ENCODE peak calls at places on chromosomes 1 and 21, in nine cellular contexts. R is Peyer's patch, N is psoas muscle, I is AG04450, U is colonic mucosa, K is mammary epithelial cell, G is esophagus squamous epithelium, C is PC-9, Y is neural progenitor cell. W is an unnamed sample.

GRCh38 chr1:90174246-90174645 is 179.3 kb downstream of the ZNF326 start:
- DNase-seq in R (no peak), C (no peak), U (no peak), Y (no peak), I (no peak), N (no peak), K (no peak), G (no peak), W (no peak)

GRCh38 chr21:46157987-46158451 is 2.6 kb upstream of the FTCD start:
- DNase-seq in N (no peak), C (no peak), I (no peak), R (no peak), K (no peak), Y (no peak), U (no peak), G (no peak), W (no peak)

GRCh38 chr1:13564073-13564472 is 19.6 kb upstream of the PDPN start:
- DNase-seq in K (no peak), Y (no peak), U (no peak), C (no peak), G (no peak), N (no peak), R (no peak), I (no peak), W (no peak)

GRCh38 chr1:209686319-209686718 is 11.1 kb downstream of the G0S2 start:
- DNase-seq in K (no peak), C (no peak), U (no peak), Y (no peak), R (no peak), N (no peak), I (no peak), G (no peak), W (no peak)

GRCh38 chr1:245585252-245585959 is 430.6 kb downstream of the KIF26B start:
- DNase-seq in I (peak; percentile 16), R (no peak), G (no peak), N (no peak), K (peak; percentile 82), Y (no peak), U (no peak), C (no peak), W (no peak)

GRCh38 chr1:150259758-150260669 is 2.4 kb downstream of the CA14 start:
- DNase-seq in K (peak; percentile 56), I (no peak), N (no peak), U (peak; percentile 80), C (peak; percentile 95), Y (peak; percentile 90), R (no peak), G (no peak), W (no peak)

GRCh38 chr1:154497026-154497806 is 4.8 kb upstream of the TDRD10 start:
- DNase-seq in U (no peak), K (no peak), R (peak; percentile 62), Y (no peak), I (no peak), C (no peak), N (no peak), G (no peak), W (peak; percentile 37)

GRCh38 chr1:34231441-34231840 is 54.7 kb downstream of the C1orf94 start:
- DNase-seq in R (no peak), N (no peak), I (no peak), G (no peak), Y (no peak), U (no peak), K (no peak), C (no peak), W (no peak)

DNA sequence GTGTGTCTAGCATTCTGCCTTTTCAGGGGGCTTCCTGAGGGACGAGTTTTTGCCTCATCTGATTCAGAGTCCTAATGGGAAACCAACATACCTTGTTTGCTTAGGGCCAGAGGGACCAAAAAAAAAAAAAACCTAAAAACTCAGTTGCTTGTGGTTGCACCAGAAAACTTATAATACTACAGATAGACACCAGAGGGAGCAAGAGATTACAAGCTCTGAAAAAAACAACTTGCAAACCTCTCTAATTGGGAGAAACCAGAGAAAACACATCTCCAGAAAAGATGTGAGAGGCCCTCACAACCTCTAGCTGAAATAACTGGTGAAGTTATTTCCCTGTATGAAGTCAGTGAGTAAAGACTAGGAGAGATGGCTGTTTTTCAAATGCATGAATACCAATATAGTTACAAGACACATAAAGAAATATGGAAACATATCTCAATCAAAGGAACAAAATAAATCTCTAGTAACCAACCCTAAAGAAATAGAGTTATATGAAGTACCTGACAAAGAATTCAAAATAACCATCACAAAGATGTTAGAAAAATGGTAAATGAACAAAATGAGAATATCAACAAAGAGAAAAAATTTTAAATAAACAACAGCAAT is 233.7 kb upstream of the NFIA start:
- DNase-seq in G (no peak), K (peak; percentile 20), Y (peak; percentile 58), R (no peak), N (no peak), U (no peak), C (peak; percentile 8), I (no peak), W (no peak)
- TF ChIP-seq CTCF in G (peak; percentile 9), K (peak; percentile 45), Y (peak; percentile 73), R (peak; percentile 55), N (peak; percentile 58), U (peak; percentile 40), C (peak; percentile 87), I (peak; percentile 63), W (peak; percentile 15)

GRCh38 chr1:8428441-8428840 is 110.5 kb downstream of the SLC45A1 start:
- DNase-seq in K (no peak), R (no peak), G (no peak), N (no peak), C (no peak), U (no peak), I (no peak), Y (no peak), W (no peak)

GRCh38 chr1:8429549-8430105 is 111.7 kb downstream of the SLC45A1 start:
- DNase-seq in K (no peak), C (no peak), I (no peak), N (no peak), Y (no peak), G (no peak), R (no peak), U (no peak), W (no peak)

GRCh38 chr1:8431779-8432178 is 113.9 kb downstream of the SLC45A1 start:
- DNase-seq in I (no peak), G (no peak), C (no peak), N (no peak), U (no peak), K (no peak), Y (no peak), R (no peak), W (no peak)

GRCh38 chr1:8430476-8430875 is 112.6 kb downstream of the SLC45A1 start:
- DNase-seq in U (no peak), Y (no peak), I (no peak), C (no peak), G (no peak), R (no peak), N (no peak), K (no peak), W (no peak)

DNA sequence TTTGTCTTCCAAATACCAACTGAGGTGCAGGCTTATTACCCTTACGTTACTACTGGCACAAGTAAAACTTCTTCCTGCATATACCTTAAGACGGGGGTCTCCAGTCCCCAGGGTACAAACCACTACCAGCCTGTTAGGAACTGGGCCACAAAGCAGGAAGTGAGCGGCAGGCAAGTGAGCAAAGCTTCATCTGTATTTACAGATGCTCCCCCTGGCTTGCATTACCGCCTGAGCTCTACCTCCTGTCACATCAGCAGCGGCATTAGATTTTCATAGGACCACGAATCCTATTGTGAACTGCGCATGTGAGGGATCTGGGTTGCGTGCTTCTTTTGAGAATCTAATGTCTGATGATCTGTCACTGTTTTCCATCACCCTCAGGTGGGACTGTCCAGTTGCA is 113.1 kb downstream of the SLC45A1 start:
- DNase-seq in G (no peak), C (no peak), K (no peak), Y (no peak), N (no peak), I (no peak), R (peak; percentile 59), U (no peak), W (no peak)
- TF ChIP-seq CTCF in G (no peak), C (no peak), K (no peak), Y (peak; percentile 8), N (no peak), I (no peak), R (no peak), U (no peak), W (no peak)

GRCh38 chr1:61953076-61953789 is 211.0 kb downstream of the PATJ start:
- DNase-seq in K (no peak), Y (no peak), I (no peak), G (no peak), C (no peak), N (no peak), U (no peak), R (no peak), W (no peak)

GRCh38 chr1:61952675-61953074 is 210.4 kb downstream of the PATJ start:
- DNase-seq in R (no peak), C (no peak), G (no peak), K (no peak), I (no peak), Y (no peak), N (no peak), U (no peak), W (no peak)

GRCh38 chr1:61953790-61954150 is 211.5 kb downstream of the PATJ start:
- DNase-seq in R (no peak), U (no peak), I (no peak), C (no peak), N (no peak), K (no peak), G (no peak), Y (no peak), W (no peak)

GRCh38 chr1:61951731-61952585 is 209.7 kb downstream of the PATJ start:
- DNase-seq in N (no peak), K (peak; percentile 92), R (no peak), U (no peak), I (no peak), Y (peak; percentile 28), C (peak; percentile 37), G (no peak), W (no peak)

DNA sequence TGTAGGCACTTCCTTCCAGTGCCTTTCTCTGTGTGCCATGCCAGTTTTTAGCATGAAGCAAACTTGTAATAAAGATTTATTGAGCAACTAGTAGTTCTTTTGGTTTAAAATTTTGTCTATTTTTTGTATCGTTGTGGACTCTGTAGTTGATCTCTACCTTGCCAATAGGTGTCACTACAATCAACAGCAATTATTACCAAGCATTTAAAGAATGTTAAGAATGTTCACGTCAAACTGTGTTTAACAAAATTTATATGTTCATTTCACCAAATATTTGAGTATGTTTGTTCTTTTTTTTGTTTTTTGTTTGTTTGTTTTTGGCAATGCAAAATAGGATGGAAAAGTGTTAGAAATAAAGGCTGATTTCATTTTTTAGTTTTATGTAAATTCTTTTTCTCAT is 208.1 kb downstream of the PATJ start:
- DNase-seq in K (no peak), N (no peak), Y (peak; percentile 13), G (no peak), I (no peak), C (no peak), R (no peak), U (no peak), W (no peak)
- TF ChIP-seq CTCF in K (peak; percentile 53), N (peak; percentile 22), Y (peak; percentile 54), G (no peak), I (no peak), C (peak; percentile 55), R (no peak), U (no peak), W (no peak)

GRCh38 chr21:42038393-42038792 is 28.2 kb upstream of the ZBTB21 start:
- DNase-seq in G (no peak), Y (no peak), U (no peak), I (no peak), N (no peak), C (no peak), K (no peak), R (no peak), W (no peak)

GRCh38 chr21:42039470-42039901 is 29.3 kb upstream of the ZBTB21 start:
- DNase-seq in U (no peak), I (no peak), G (no peak), N (no peak), K (peak; percentile 91), Y (no peak), C (no peak), R (no peak), W (no peak)

GRCh38 chr21:42037943-42038342 is 27.8 kb upstream of the ZBTB21 start:
- DNase-seq in C (no peak), I (no peak), Y (no peak), K (no peak), G (no peak), R (no peak), N (no peak), U (peak; percentile 37), W (no peak)

GRCh38 chr21:42038826-42039425 is 28.8 kb upstream of the ZBTB21 start:
- DNase-seq in N (no peak), C (no peak), K (no peak), I (peak; percentile 61), Y (no peak), R (no peak), G (no peak), U (no peak), W (no peak)

DNA sequence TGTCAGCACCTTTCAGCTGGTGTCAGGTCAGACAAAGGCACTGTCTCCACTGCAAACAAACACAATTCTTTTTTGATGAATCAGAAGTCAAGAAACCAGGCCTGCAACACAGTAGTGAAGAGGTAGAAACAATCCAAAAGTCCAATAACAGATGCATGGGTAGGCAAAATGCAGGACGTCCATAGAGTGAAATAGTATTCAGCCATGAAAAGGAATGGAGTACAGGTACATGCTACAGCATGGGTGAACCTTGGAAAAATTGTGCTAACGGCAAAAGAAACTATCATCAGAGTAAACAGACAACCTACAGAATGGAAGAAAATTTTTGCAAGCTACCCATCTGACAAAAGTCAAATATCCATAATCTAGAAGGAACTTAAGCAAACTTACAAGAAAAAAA is 26.2 kb upstream of the ZBTB21 start:
- DNase-seq in I (no peak), G (no peak), U (no peak), Y (no peak), C (no peak), N (no peak), K (no peak), R (no peak), W (no peak)
- TF ChIP-seq CTCF in I (no peak), G (no peak), U (no peak), Y (no peak), C (no peak), N (no peak), K (no peak), R (no peak), W (no peak)

W was measured in GM13976.